ENCODE peak calls at places on chromosomes 16 and 17, in ten cellular contexts. Y is HFF-Myc, J is epithelial cell of esophagus, T is mesenchymal stem cell, N is cardiac fibroblast, P is A549, O is neural progenitor cell, I is fibroblast of lung, G is lung, E is A673. R is an unnamed sample.
A peak's percentile ranks its signal among the peaks of the same experiment; 100 is the strongest.

GRCh38 chr17:330993-331701 is 21.5 kb downstream of the RPH3AL start:
- DNase-seq in Y (no peak), J (no peak), T (no peak), N (no peak), P (no peak), O (no peak), I (no peak), G (no peak), E (no peak), R (peak; percentile 24)

GRCh38 chr16:30065943-30066881 is 652 bp downstream of the ALDOA start:
- DNase-seq in Y (no peak), J (peak; percentile 66), T (no peak), N (peak; percentile 76), P (no peak), O (peak; percentile 58), I (peak; percentile 70), G (peak; percentile 62), E (no peak), R (no peak)

GRCh38 chr16:9134739-9135138 is 43.3 kb downstream of the HAPSTR1 start:
- DNase-seq in Y (no peak), J (peak; percentile 63), T (peak; percentile 50), N (peak; percentile 58), P (peak; percentile 69), O (peak; percentile 82), I (peak; percentile 29), G (no peak), E (peak; percentile 68), R (no peak)

GRCh38 chr17:81684442-81684911 is 666 bp downstream of the HGS start:
- DNase-seq in Y (no peak), J (peak; percentile 27), T (peak; percentile 89), N (peak; percentile 90), P (peak; percentile 77), O (peak; percentile 41), I (no peak), G (no peak), E (peak; percentile 41), R (no peak)

GRCh38 chr16:38941-39892 is 14.2 kb downstream of the POLR3K start:
- DNase-seq in Y (no peak), J (peak; percentile 67), T (no peak), N (no peak), P (no peak), O (no peak), I (no peak), G (peak; percentile 45), E (no peak), R (no peak)

GRCh38 chr16:87424260-87424659 is 32.1 kb downstream of the MAP1LC3B start:
- DNase-seq in Y (no peak), J (no peak), T (no peak), N (no peak), P (no peak), O (peak; percentile 29), I (no peak), G (no peak), E (no peak), R (no peak)

GRCh38 chr17:13601776-13602551 is at the start of gene HS3ST3A1:
- DNase-seq in Y (peak; percentile 67), J (no peak), T (peak; percentile 69), N (peak; percentile 79), P (no peak), O (peak; percentile 92), I (peak; percentile 94), G (no peak), E (no peak), R (peak; percentile 78)

GRCh38 chr17:80219777-80220708 is at the start of the genes SGSH and SLC26A11:
- DNase-seq in Y (no peak), J (peak; percentile 53), T (peak; percentile 73), N (peak; percentile 45), P (peak; percentile 99), O (peak; percentile 95), I (peak; percentile 41), G (peak; percentile 82), E (peak; percentile 79), R (peak; percentile 49)

GRCh38 chr16:73956592-73957495 is 339.8 kb upstream of the PSMD7 start:
- DNase-seq in Y (peak; percentile 54), J (peak; percentile 58), T (peak; percentile 37), N (peak; percentile 72), P (peak; percentile 37), O (peak; percentile 81), I (peak; percentile 29), G (peak; percentile 43), E (peak; percentile 68), R (no peak)

GRCh38 chr17:4194796-4195195 is 51.8 kb downstream of the CYB5D2 start:
- DNase-seq in Y (no peak), J (no peak), T (no peak), N (no peak), P (no peak), O (no peak), I (no peak), G (no peak), E (no peak), R (no peak)

GRCh38 chr17:32586666-32587065 is 99.9 kb downstream of the CDK5R1 start:
- DNase-seq in Y (peak; percentile 49), J (peak; percentile 43), T (peak; percentile 25), N (peak; percentile 22), P (no peak), O (no peak), I (no peak), G (no peak), E (no peak), R (no peak)

GRCh38 chr17:46044286-46044928 is 45.4 kb downstream of the STH start:
- DNase-seq in Y (peak; percentile 82), J (peak; percentile 88), T (peak; percentile 88), N (peak; percentile 95), P (peak; percentile 81), O (peak; percentile 81), I (peak; percentile 86), G (peak; percentile 74), E (peak; percentile 81), R (no peak)

GRCh38 chr17:59131131-59131530 is 23.9 kb downstream of the SKA2 start:
- DNase-seq in Y (no peak), J (no peak), T (no peak), N (peak; percentile 10), P (no peak), O (no peak), I (no peak), G (no peak), E (no peak), R (no peak)

GRCh38 chr17:17570207-17570797 is 21.2 kb downstream of the PEMT start:
- DNase-seq in Y (no peak), J (no peak), T (peak; percentile 24), N (peak; percentile 28), P (peak; percentile 80), O (peak; percentile 72), I (peak; percentile 12), G (no peak), E (no peak), R (no peak)

GRCh38 chr16:54270711-54271110 is 15.9 kb downstream of the IRX3 start:
- DNase-seq in Y (no peak), J (no peak), T (no peak), N (no peak), P (no peak), O (no peak), I (no peak), G (no peak), E (no peak), R (no peak)

GRCh38 chr17:44004761-44005526 is 522 bp downstream of the NAGS start:
- DNase-seq in Y (no peak), J (peak; percentile 54), T (no peak), N (no peak), P (no peak), O (peak; percentile 58), I (no peak), G (no peak), E (no peak), R (no peak)
- H3K4me3 ChIP-seq in Y (peak overlapping the region; percentile 25), J (peak overlapping the region; percentile 48), T (peak overlapping the region; percentile 81), N (peak overlapping the region; percentile 59), P (no peak overlapping the region), O (peak overlapping the region; percentile 71), I (peak overlapping the region; percentile 71), G (peak overlapping the region; percentile 12), E (no peak overlapping the region), R (peak overlapping the region; percentile 47)

GRCh38 chr17:49315974-49316570 is 46.0 kb downstream of the ZNF652 start:
- DNase-seq in Y (no peak), J (no peak), T (peak; percentile 9), N (peak; percentile 47), P (no peak), O (no peak), I (peak; percentile 23), G (no peak), E (peak; percentile 15), R (no peak)
- H3K4me3 ChIP-seq in Y (no peak overlapping the region), J (no peak overlapping the region), T (peak overlapping the region; percentile 57), N (no peak overlapping the region), P (no peak overlapping the region), O (no peak overlapping the region), I (no peak overlapping the region), G (no peak overlapping the region), E (peak overlapping the region; percentile 3), R (no peak overlapping the region)

DNA sequence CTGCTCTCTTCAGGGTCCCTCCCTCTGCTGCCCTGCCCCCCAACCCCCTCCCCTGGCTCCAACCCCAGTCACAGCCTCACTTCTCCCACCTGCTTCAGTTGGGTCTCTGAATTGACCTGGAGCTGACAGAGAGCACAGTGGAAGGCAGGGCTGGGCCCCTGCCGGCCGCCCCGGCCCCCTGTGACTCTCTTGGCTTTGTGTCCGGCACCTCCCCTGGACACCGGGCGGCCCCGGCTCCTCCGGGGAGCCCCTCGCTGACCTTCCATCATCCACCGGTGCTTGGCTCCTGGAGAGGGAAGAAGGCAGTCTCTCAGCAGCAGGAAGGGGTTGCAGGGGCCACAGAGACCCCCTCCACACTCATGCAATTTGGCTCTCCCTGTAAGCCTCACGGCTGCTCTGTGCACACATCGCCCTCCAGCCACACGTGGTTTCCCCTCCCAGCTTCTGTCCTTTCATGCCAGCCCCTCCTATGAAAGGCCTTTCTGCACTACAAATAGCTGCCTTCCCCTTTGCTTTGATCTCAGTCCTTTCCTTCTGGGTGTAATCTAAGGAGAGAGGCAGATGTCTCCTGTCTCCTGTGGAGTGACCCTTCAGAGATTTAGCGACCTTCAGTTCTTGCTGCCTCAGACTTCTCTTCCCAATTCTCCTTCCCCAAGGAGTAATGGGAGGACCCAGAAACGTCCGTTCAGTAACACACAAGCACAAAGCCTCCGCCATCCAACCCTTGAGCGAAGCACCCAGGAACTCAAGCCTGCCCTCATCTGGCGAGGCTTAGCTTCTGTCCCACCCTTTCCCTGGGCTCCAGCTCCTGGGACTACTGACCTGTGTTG is 8.3 kb downstream of the NKIRAS2 start:
- DNase-seq in Y (no peak), J (peak; percentile 41), T (no peak), N (peak; percentile 36), P (peak; percentile 70), O (peak; percentile 71), I (no peak), G (no peak), E (no peak), R (no peak)
- H3K4me3 ChIP-seq in Y (no peak overlapping the region), J (no peak overlapping the region), T (no peak overlapping the region), N (no peak overlapping the region), P (no peak overlapping the region), O (peak overlapping the region; percentile 19), I (no peak overlapping the region), G (no peak overlapping the region), E (no peak overlapping the region), R (no peak overlapping the region)

DNA sequence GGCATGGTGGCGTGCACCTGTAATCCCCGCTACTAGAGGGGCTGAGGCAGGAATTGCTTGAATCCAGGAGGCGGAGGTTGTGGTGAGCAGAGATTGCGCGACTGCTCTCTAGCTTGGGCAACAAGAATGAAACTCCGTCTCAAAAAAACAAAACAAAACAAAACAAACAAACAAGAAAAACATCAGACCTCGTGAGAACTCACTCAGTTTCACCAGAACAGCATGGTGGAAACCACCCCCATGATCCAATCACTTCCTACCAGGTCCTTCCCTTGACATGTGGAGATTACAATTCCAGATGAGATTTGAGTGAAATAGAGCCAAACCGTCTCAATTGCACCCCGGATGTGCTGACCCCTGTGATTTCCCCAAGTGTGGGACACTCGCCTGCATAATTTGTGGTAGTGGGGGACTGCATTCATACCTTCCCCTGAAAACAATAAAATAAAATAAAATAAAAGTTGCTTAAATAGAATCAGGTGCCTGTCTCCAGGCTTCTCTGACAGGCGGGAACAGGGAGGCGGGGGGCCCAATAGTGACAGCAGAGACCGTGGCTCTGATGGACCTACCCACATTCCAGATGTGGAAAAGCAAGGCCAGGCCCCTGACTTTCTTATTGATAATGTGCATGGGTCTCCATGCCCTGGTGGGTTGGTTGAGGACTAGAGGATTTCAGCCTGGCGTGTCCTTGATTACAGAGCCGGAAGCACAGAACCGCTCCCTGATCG is 13.1 kb downstream of the ZSCAN10 start:
- DNase-seq in Y (no peak), J (no peak), T (no peak), N (no peak), P (no peak), O (no peak), I (no peak), G (no peak), E (no peak), R (peak; percentile 37)
- H3K4me3 ChIP-seq in Y (no peak overlapping the region), J (no peak overlapping the region), T (no peak overlapping the region), N (no peak overlapping the region), P (no peak overlapping the region), O (no peak overlapping the region), I (no peak overlapping the region), G (peak overlapping the region; percentile 21), E (no peak overlapping the region), R (no peak overlapping the region)